ENCODE peak calls at places on chromosomes 13 and 19, in four cellular contexts. Y is AG09319, T is AG04449, X is GM04503. K is an unnamed sample.
A peak's percentile ranks its signal among the peaks of the same experiment; 100 is the strongest.

GRCh38 chr13:73259061-73259908 is 200.5 kb downstream of the KLF5 start:
- DNase-seq in Y (no peak), T (no peak), X (peak; percentile 26), K (no peak)

GRCh38 chr13:48344264-48344663 is 40.7 kb downstream of the RB1 start:
- DNase-seq in X (no peak), T (no peak), Y (no peak), K (no peak)

GRCh38 chr19:4396949-4397783 is 3.2 kb downstream of the SH3GL1 start:
- DNase-seq in X (no peak), T (no peak), Y (no peak), K (no peak)

GRCh38 chr13:46553521-46553885 is 533 bp downstream of the LRCH1 start:
- DNase-seq in X (no peak), Y (no peak), T (no peak), K (no peak)

GRCh38 chr13:26980099-26981031 is 191.2 kb downstream of the USP12 start:
- DNase-seq in T (no peak), Y (no peak), X (no peak), K (no peak)

GRCh38 chr13:42876270-42876714 is 94.9 kb downstream of the FAM216B start:
- DNase-seq in Y (no peak), X (no peak), T (no peak), K (no peak)

GRCh38 chr13:51804295-51805172 is 571 bp upstream of the DHRS12 start:
- DNase-seq in Y (no peak), X (no peak), T (no peak), K (no peak)

GRCh38 chr13:30907167-30907761 is 1.2 kb downstream of the MEDAG start:
- DNase-seq in X (no peak), T (no peak), Y (no peak), K (no peak)

GRCh38 chr13:46668302-46668720 is 115.3 kb downstream of the LRCH1 start:
- DNase-seq in Y (peak; percentile 74), T (peak; percentile 66), X (peak; percentile 78), K (peak; percentile 3)

GRCh38 chr19:8577741-8578140 is 499 bp upstream of the MYO1F start:
- DNase-seq in Y (no peak), X (no peak), T (no peak), K (no peak)

GRCh38 chr19:48466571-48467325 is 2.4 kb upstream of the CYTH2 start:
- DNase-seq in T (no peak), Y (no peak), X (no peak), K (no peak)

GRCh38 chr13:113658836-113659235 is 838 bp upstream of the ATP4B start:
- DNase-seq in T (no peak), Y (no peak), X (no peak), K (no peak)

GRCh38 chr19:20472854-20473253 is 92.7 kb downstream of the ZNF737 start:
- DNase-seq in T (no peak), X (no peak), Y (no peak), K (no peak)

GRCh38 chr19:13054605-13055212 is 47.9 kb downstream of the LYL1 start:
- DNase-seq in Y (no peak), X (no peak), T (no peak), K (no peak)

GRCh38 chr19:44939668-44940067 is 2.4 kb upstream of the APOC4 start:
- DNase-seq in Y (no peak), T (no peak), X (no peak), K (no peak)

GRCh38 chr13:36430247-36431203 is 1.8 kb upstream of the CCNA1 start:
- DNase-seq in T (no peak), X (no peak), Y (no peak), K (no peak)

GRCh38 chr19:38173324-38174041 is 50.5 kb downstream of the DPF1 start:
- DNase-seq in Y (peak; percentile 14), X (peak; percentile 79), T (no peak), K (no peak)

GRCh38 chr13:98349731-98350305 is 172.7 kb upstream of the RNF113B start:
- DNase-seq in T (no peak), Y (no peak), X (no peak), K (no peak)

GRCh38 chr19:5947435-5947834 is 30.5 kb downstream of the RANBP3 start:
- DNase-seq in T (no peak), X (no peak), Y (no peak), K (no peak)

GRCh38 chr19:34096020-34096915 is 76.0 kb upstream of the LSM14A start:
- DNase-seq in Y (no peak), X (no peak), T (no peak), K (peak; percentile 73)

GRCh38 chr19:42360787-42361544 is 29.1 kb downstream of the CNFN start:
- DNase-seq in X (no peak), T (no peak), Y (no peak), K (peak; percentile 17)

GRCh38 chr13:94481966-94482365 is 2.5 kb upstream of the DCT start:
- DNase-seq in T (no peak), Y (no peak), X (peak; percentile 21), K (peak; percentile 4)

GRCh38 chr13:26475176-26476110 is 82.0 kb upstream of the WASF3 start:
- DNase-seq in T (no peak), X (no peak), Y (no peak), K (no peak)

GRCh38 chr13:76029088-76029487 is 393.0 kb downstream of the LMO7 start:
- DNase-seq in Y (no peak), T (no peak), X (no peak), K (no peak)

GRCh38 chr19:5436101-5436947 is 18.9 kb upstream of the ZNRF4 start:
- DNase-seq in Y (no peak), X (no peak), T (peak; percentile 12), K (no peak)

GRCh38 chr19:33673996-33674395 is 52.2 kb downstream of the CHST8 start:
- DNase-seq in T (no peak), X (no peak), Y (no peak), K (no peak)

GRCh38 chr19:50794074-50794777 is 4.0 kb downstream of the ACP4 start:
- DNase-seq in X (no peak), T (no peak), Y (no peak), K (no peak)

GRCh38 chr13:100674363-100674847 is at the start of gene TMTC4:
- DNase-seq in Y (no peak), T (no peak), X (no peak), K (no peak)

GRCh38 chr13:73365681-73366080 is 306.9 kb downstream of the KLF5 start:
- DNase-seq in X (no peak), T (no peak), Y (no peak), K (no peak)

GRCh38 chr13:32902898-32903297 is 113.3 kb upstream of the KL start:
- DNase-seq in T (no peak), Y (no peak), X (no peak), K (no peak)

K was measured in HS-27A.